ENCODE peak calls at places on chromosomes 16 and 17, in five cellular contexts. R is CD4-positive, alpha-beta memory T cell; Q is A549; L is AG04450; H is upper lobe of right lung. X is an unnamed sample.

GRCh38 chr16:52497067-52497816 is 49.7 kb downstream of the TOX3 start:
- DNase-seq in R (no peak), Q (no peak), L (no peak), H (no peak), X (no peak)

GRCh38 chr16:61862221-61862620 is 174.0 kb downstream of the CDH8 start:
- DNase-seq in R (no peak), Q (no peak), L (no peak), H (no peak), X (no peak)

GRCh38 chr17:70544307-70544706 is 375.0 kb downstream of the KCNJ2 start:
- DNase-seq in R (no peak), Q (no peak), L (no peak), H (no peak), X (no peak)

GRCh38 chr17:10135539-10136257 is 62.7 kb downstream of the GAS7 start:
- DNase-seq in R (no peak), Q (peak; percentile 22), L (no peak), H (no peak), X (no peak)

GRCh38 chr17:39738568-39738901 is 797 bp downstream of the GRB7 start:
- DNase-seq in R (peak; percentile 51), Q (peak; percentile 71), L (no peak), H (no peak), X (peak; percentile 38)

GRCh38 chr17:57308543-57309186 is 52.3 kb downstream of the MSI2 start:
- DNase-seq in R (no peak), Q (no peak), L (no peak), H (no peak), X (no peak)

GRCh38 chr16:5451641-5452040 is 354.0 kb upstream of the EEF2KMT start:
- DNase-seq in R (no peak), Q (no peak), L (no peak), H (no peak), X (no peak)

GRCh38 chr17:69978056-69978646 is 96.9 kb upstream of the KCNJ16 start:
- DNase-seq in R (no peak), Q (no peak), L (no peak), H (no peak), X (no peak)

GRCh38 chr16:53781023-53781605 is 77.2 kb downstream of the FTO start:
- DNase-seq in R (no peak), Q (peak; percentile 45), L (no peak), H (no peak), X (no peak)

GRCh38 chr17:75576661-75577060 is 10.9 kb upstream of the MYO15B start:
- DNase-seq in R (no peak), Q (no peak), L (no peak), H (no peak), X (no peak)

GRCh38 chr17:75900691-75901533 is 3.8 kb downstream of the MRPL38 start:
- DNase-seq in R (no peak), Q (no peak), L (no peak), H (peak; percentile 61), X (no peak)

GRCh38 chr16:56199164-56199563 is 7.9 kb downstream of the GNAO1 start:
- DNase-seq in R (no peak), Q (no peak), L (no peak), H (no peak), X (no peak)

GRCh38 chr17:66549312-66549705 is 246.9 kb downstream of the PRKCA start:
- DNase-seq in R (no peak), Q (no peak), L (no peak), H (no peak), X (no peak)

GRCh38 chr17:7586673-7587419 is 3.0 kb downstream of the SOX15 start:
- DNase-seq in R (no peak), Q (peak; percentile 89), L (no peak), H (no peak), X (no peak)

GRCh38 chr16:3638916-3639644 is 15.4 kb upstream of the DNASE1 start:
- DNase-seq in R (no peak), Q (no peak), L (no peak), H (no peak), X (no peak)

GRCh38 chr17:67818110-67819002 is 6.9 kb upstream of the BPTF start:
- DNase-seq in R (no peak), Q (no peak), L (no peak), H (no peak), X (no peak)

GRCh38 chr16:79013004-79013403 is 587.5 kb downstream of the MAF start:
- DNase-seq in R (no peak), Q (no peak), L (no peak), H (no peak), X (no peak)

GRCh38 chr16:10419701-10420100 is 33.8 kb downstream of the ATF7IP2 start:
- DNase-seq in R (no peak), Q (no peak), L (no peak), H (no peak), X (no peak)
- H3K9me3 ChIP-seq in R (peaks cover 18% of the 10 kb centered on the region), Q (peaks cover 15% of the 10 kb centered on the region), L (peaks cover 9% of the 10 kb centered on the region), H (peaks cover 15% of the 10 kb centered on the region), X (peaks cover 36% of the 10 kb centered on the region)

GRCh38 chr17:22411185-22411784 is 719.0 kb downstream of the KCNJ18 start:
- DNase-seq in R (no peak), Q (no peak), L (no peak), H (no peak), X (no peak)

GRCh38 chr17:22410136-22410535 is 717.8 kb downstream of the KCNJ18 start:
- DNase-seq in R (no peak), Q (no peak), L (no peak), H (no peak), X (no peak)

DNA sequence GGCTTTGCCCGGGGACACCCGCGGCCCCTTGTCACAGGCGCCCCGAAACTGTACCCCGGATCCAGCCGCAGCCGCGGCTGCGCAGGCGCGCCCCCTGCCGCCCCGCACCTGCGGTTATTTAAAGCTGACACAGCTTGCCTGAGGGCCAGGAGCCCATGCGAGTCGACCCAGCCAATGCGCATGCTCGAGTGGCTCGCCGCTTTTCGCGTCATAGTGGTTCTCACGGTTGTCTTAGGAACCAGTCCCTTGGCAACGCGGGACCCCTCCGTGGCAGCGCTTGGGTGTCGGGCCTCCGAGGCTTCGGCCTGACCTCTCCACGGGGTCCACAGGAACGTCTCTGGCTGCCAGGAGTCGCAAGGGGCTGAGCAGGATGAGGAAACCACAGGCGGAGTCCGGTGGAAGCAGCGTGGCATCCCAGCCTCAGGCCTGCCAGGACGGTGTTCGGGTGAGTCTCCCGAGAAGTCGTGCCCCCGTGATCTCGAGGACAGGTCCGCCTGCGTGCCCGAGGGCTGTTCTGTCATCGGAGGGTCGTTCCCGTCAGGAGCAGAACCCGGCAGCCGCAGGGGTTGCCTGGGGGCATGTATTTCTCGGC is 716.9 kb downstream of the KCNJ18 start:
- DNase-seq in R (no peak), Q (no peak), L (no peak), H (no peak), X (no peak)
- H3K9me3 ChIP-seq in R (no peaks in the 10 kb centered on the region), Q (no peaks in the 10 kb centered on the region), L (peaks cover 46% of the 10 kb centered on the region), H (no peaks in the 10 kb centered on the region), X (no peaks in the 10 kb centered on the region)

DNA sequence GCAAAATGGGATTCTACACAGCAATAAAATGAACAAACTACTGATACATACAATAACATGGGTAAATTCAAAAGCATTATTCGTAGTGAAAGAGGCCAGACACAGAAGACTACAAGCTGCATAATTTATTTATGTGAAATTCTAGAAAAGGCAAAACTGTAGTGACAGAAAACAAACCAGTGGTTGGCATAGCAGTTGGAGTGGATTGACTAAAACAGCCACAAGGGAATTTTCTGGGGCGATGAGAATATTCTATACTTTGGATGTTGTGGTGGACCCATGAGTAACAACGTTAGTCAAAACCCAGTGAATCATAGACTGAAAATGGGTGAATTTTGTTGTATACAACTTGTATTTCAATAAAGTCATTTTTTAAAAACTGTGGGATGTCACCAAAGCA is 63.2 kb upstream of the RPL38 start:
- DNase-seq in R (no peak), Q (no peak), L (no peak), H (no peak), X (no peak)
- H3K9me3 ChIP-seq in R (peaks cover 8% of the 10 kb centered on the region), Q (peaks cover 69% of the 10 kb centered on the region), L (no peaks in the 10 kb centered on the region), H (no peaks in the 10 kb centered on the region), X (peaks cover 9% of the 10 kb centered on the region)

GRCh38 chr16:59887856-59888255 is 1153.7 kb upstream of the GOT2 start:
- DNase-seq in R (no peak), Q (no peak), L (no peak), H (no peak), X (no peak)

GRCh38 chr16:59892376-59892775 is 1158.3 kb upstream of the GOT2 start:
- DNase-seq in R (no peak), Q (no peak), L (no peak), H (no peak), X (no peak)
- H3K9me3 ChIP-seq in R (no peaks in the 10 kb centered on the region), Q (peaks cover 27% of the 10 kb centered on the region), L (peaks cover 6% of the 10 kb centered on the region), H (peaks cover 8% of the 10 kb centered on the region), X (no peaks in the 10 kb centered on the region)

DNA sequence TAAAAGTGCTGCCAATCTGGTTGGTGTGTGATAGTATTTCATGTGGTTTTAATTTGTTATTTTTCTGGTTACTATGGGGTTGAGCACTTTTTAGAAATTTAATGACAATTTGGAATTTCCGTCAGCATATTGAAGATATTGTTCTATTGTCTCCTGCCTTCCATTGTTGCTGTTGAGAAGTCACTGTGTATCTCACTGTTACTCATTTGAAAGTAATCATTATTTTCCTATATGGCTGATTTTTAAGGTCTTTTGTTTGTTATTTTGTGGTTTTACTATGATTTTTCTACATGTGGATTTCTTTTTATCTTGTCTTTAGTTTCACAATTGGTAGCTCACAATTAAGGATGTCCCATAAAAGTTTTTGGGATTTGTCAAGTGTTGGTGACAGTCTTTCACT is 8.2 kb downstream of the KRT26 start:
- DNase-seq in R (no peak), Q (no peak), L (no peak), H (no peak), X (no peak)
- H3K9me3 ChIP-seq in R (no peaks in the 10 kb centered on the region), Q (peaks cover 64% of the 10 kb centered on the region), L (peaks cover 12% of the 10 kb centered on the region), H (peaks cover 18% of the 10 kb centered on the region), X (peaks cover 22% of the 10 kb centered on the region)

DNA sequence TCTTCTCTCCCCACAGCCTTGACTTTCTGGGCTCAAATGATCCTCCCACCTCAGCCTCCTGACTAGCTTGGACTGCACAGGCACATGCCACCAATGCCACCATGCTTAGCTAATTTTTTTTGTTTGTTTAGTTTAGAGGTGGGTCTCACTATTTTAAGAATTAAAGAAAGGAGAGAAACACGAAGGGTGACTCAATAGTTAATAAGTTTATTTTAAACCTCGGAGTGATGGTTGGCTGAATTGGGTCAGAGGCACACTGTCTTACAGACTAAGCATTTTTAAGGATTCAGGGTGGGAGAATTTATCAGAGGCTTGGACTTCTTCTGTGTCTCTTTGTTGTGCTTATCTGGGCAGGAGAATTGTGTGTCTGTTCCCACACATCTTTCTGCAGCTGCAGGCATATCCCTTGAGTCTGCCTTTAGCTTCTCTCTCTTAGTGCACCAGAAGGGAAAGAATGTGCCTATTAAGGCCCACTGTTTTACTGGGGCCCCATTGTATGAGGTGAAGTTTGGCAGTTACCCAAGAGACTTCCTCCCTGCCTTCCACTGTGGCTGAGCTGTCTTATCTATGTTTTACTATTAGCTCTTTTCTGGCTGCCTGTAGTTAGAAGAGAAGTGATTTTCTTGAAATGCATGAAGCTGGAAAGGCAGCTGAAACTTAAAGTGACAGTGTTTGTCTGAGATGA is 2172.0 kb downstream of the TP53TG3F start:
- DNase-seq in R (no peak), Q (no peak), L (no peak), H (no peak), X (no peak)
- H3K9me3 ChIP-seq in R (no peaks in the 10 kb centered on the region), Q (no peaks in the 10 kb centered on the region), L (peaks cover 11% of the 10 kb centered on the region), H (no peaks in the 10 kb centered on the region), X (no peaks in the 10 kb centered on the region)

GRCh38 chr17:29911641-29912177 is 18.3 kb downstream of the SSH2 start:
- DNase-seq in R (no peak), Q (no peak), L (no peak), H (no peak), X (no peak)

GRCh38 chr17:29905086-29905878 is 24.7 kb downstream of the SSH2 start:
- DNase-seq in R (no peak), Q (no peak), L (no peak), H (no peak), X (no peak)

GRCh38 chr17:29906969-29907368 is 23.1 kb downstream of the SSH2 start:
- DNase-seq in R (no peak), Q (no peak), L (no peak), H (no peak), X (no peak)

GRCh38 chr17:29909604-29910003 is 20.4 kb downstream of the SSH2 start:
- DNase-seq in R (no peak), Q (no peak), L (no peak), H (no peak), X (no peak)

GRCh38 chr17:29905879-29906167 is 24.2 kb downstream of the SSH2 start:
- DNase-seq in R (no peak), Q (no peak), L (no peak), H (no peak), X (no peak)
- H3K9me3 ChIP-seq in R (no peaks in the 10 kb centered on the region), Q (peaks cover 3% of the 10 kb centered on the region), L (peaks cover 10% of the 10 kb centered on the region), H (no peaks in the 10 kb centered on the region), X (no peaks in the 10 kb centered on the region)

X was measured in CD8-positive, alpha-beta memory T cell.